ENCODE peak calls at places on chromosome X, in five cellular contexts. One of them, this sample, is unnamed.
A peak's percentile ranks its signal among the peaks of the same experiment; 100 is the strongest.

GRCh38 chrX:42577936-42578335 is 200.0 kb downstream of the PPP1R2C start:
- DNase-seq in HCT116: no peak
- DNase-seq in K562: no peak
- DNase-seq in WTC11: no peak
- DNase-seq in HepG2: no peak
- DNase-seq in this sample: no peak

GRCh38 chrX:134849390-134849789 is 141.4 kb upstream of the SMIM10 start:
- DNase-seq in HepG2: no peak
- DNase-seq in HCT116: no peak
- DNase-seq in WTC11: no peak
- DNase-seq in K562: no peak
- DNase-seq in this sample: no peak

GRCh38 chrX:45400380-45400779 is 199.7 kb upstream of the DIPK2B start:
- DNase-seq in HepG2: no peak
- DNase-seq in HCT116: no peak
- DNase-seq in WTC11: no peak
- DNase-seq in K562: no peak
- DNase-seq in this sample: no peak

GRCh38 chrX:14673764-14674163 is 144.4 kb downstream of the GLRA2 start:
- DNase-seq in K562: no peak
- DNase-seq in WTC11: no peak
- DNase-seq in HCT116: peak; percentile 78
- DNase-seq in HepG2: peak; percentile 39
- DNase-seq in this sample: peak; percentile 21

GRCh38 chrX:135520022-135520552 is 373 bp upstream of the INTS6L start:
- DNase-seq in WTC11: no peak
- DNase-seq in HCT116: no peak
- DNase-seq in K562: no peak
- DNase-seq in HepG2: no peak
- DNase-seq in this sample: no peak

GRCh38 chrX:15769300-15769954 is 20.9 kb upstream of the ZRSR2 start:
- DNase-seq in K562: no peak
- DNase-seq in HCT116: no peak
- DNase-seq in HepG2: no peak
- DNase-seq in WTC11: no peak
- DNase-seq in this sample: no peak

GRCh38 chrX:137354851-137355250 is 211.1 kb upstream of the ZIC3 start:
- DNase-seq in HCT116: no peak
- DNase-seq in WTC11: no peak
- DNase-seq in HepG2: no peak
- DNase-seq in K562: no peak
- DNase-seq in this sample: no peak

GRCh38 chrX:20414781-20415445 is 148.2 kb upstream of the RPS6KA3 start:
- DNase-seq in K562: no peak
- DNase-seq in HCT116: no peak
- DNase-seq in HepG2: no peak
- DNase-seq in WTC11: no peak
- DNase-seq in this sample: no peak

GRCh38 chrX:124414281-124414680 is 67.9 kb downstream of the SH2D1A start:
- DNase-seq in HepG2: no peak
- DNase-seq in HCT116: no peak
- DNase-seq in K562: no peak
- DNase-seq in WTC11: no peak
- DNase-seq in this sample: no peak

GRCh38 chrX:118632862-118633261 is 94.5 kb upstream of the IL13RA1 start:
- DNase-seq in K562: no peak
- DNase-seq in WTC11: no peak
- DNase-seq in HepG2: no peak
- DNase-seq in HCT116: no peak
- DNase-seq in this sample: no peak

GRCh38 chrX:39869846-39870601 is 227.7 kb downstream of the BCOR start:
- DNase-seq in HepG2: no peak
- DNase-seq in K562: peak; percentile 75
- DNase-seq in HCT116: no peak
- DNase-seq in WTC11: no peak
- DNase-seq in this sample: no peak

GRCh38 chrX:34903316-34903715 is 39.3 kb upstream of the FAM47B start:
- DNase-seq in HepG2: no peak
- DNase-seq in WTC11: no peak
- DNase-seq in HCT116: no peak
- DNase-seq in K562: no peak
- DNase-seq in this sample: no peak

GRCh38 chrX:35380808-35381700 is 417.1 kb upstream of the MAGEB16 start:
- DNase-seq in HCT116: no peak
- DNase-seq in WTC11: no peak
- DNase-seq in K562: no peak
- DNase-seq in HepG2: peak; percentile 0
- DNase-seq in this sample: peak; percentile 6

GRCh38 chrX:120653000-120653399 is 23.1 kb upstream of the C1GALT1C1 start:
- DNase-seq in HCT116: no peak
- DNase-seq in HepG2: no peak
- DNase-seq in K562: no peak
- DNase-seq in WTC11: no peak
- DNase-seq in this sample: no peak

GRCh38 chrX:50838820-50839600 is 25.0 kb upstream of the SHROOM4 start:
- DNase-seq in HepG2: no peak
- DNase-seq in K562: no peak
- DNase-seq in HCT116: no peak
- DNase-seq in WTC11: no peak
- DNase-seq in this sample: no peak

GRCh38 chrX:21840199-21840557 is 761 bp downstream of the MBTPS2 start:
- DNase-seq in HepG2: no peak
- DNase-seq in WTC11: no peak
- DNase-seq in K562: no peak
- DNase-seq in HCT116: no peak
- DNase-seq in this sample: no peak

GRCh38 chrX:23937100-23937499 is 29.3 kb downstream of the CXorf58 start:
- DNase-seq in HepG2: no peak
- DNase-seq in HCT116: no peak
- DNase-seq in K562: no peak
- DNase-seq in WTC11: no peak
- DNase-seq in this sample: peak; percentile 34

GRCh38 chrX:23936198-23936597 is 28.4 kb downstream of the CXorf58 start:
- DNase-seq in HepG2: no peak
- DNase-seq in HCT116: no peak
- DNase-seq in K562: no peak
- DNase-seq in WTC11: no peak
- DNase-seq in this sample: no peak

GRCh38 chrX:23938690-23939089 is 30.9 kb downstream of the CXorf58 start:
- DNase-seq in K562: peak; percentile 22
- DNase-seq in HepG2: no peak
- DNase-seq in HCT116: no peak
- DNase-seq in WTC11: no peak
- DNase-seq in this sample: no peak

GRCh38 chrX:23931149-23931604 is 23.4 kb downstream of the CXorf58 start:
- DNase-seq in HCT116: no peak
- DNase-seq in WTC11: no peak
- DNase-seq in K562: no peak
- DNase-seq in HepG2: no peak
- DNase-seq in this sample: no peak

GRCh38 chrX:23935116-23935515 is 27.3 kb downstream of the CXorf58 start:
- DNase-seq in HepG2: no peak
- DNase-seq in K562: no peak
- DNase-seq in HCT116: no peak
- DNase-seq in WTC11: no peak
- DNase-seq in this sample: no peak
- TF ChIP-seq SP1 in HepG2: no peak
- TF ChIP-seq SP1 in K562: no peak
- TF ChIP-seq SP1 in HCT116: no peak
- TF ChIP-seq SP1 in WTC11: no peak
- TF ChIP-seq SP1 in this sample: no peak

GRCh38 chrX:110414679-110415439 is 56.2 kb downstream of the RTL9 start:
- DNase-seq in HepG2: no peak
- DNase-seq in WTC11: no peak
- DNase-seq in HCT116: no peak
- DNase-seq in K562: no peak
- DNase-seq in this sample: no peak
- TF ChIP-seq SP1 in HepG2: no peak
- TF ChIP-seq SP1 in WTC11: no peak
- TF ChIP-seq SP1 in HCT116: no peak
- TF ChIP-seq SP1 in K562: no peak
- TF ChIP-seq SP1 in this sample: no peak

GRCh38 chrX:52426810-52427209 is 58.0 kb downstream of the XAGE2 start:
- DNase-seq in HCT116: no peak
- DNase-seq in HepG2: no peak
- DNase-seq in WTC11: no peak
- DNase-seq in K562: no peak
- DNase-seq in this sample: no peak

GRCh38 chrX:52422884-52423283 is 54.1 kb downstream of the XAGE2 start:
- DNase-seq in HCT116: no peak
- DNase-seq in HepG2: no peak
- DNase-seq in WTC11: no peak
- DNase-seq in K562: no peak
- DNase-seq in this sample: no peak

GRCh38 chrX:52420824-52421443 is 52.1 kb downstream of the XAGE2 start:
- DNase-seq in WTC11: no peak
- DNase-seq in HepG2: no peak
- DNase-seq in K562: no peak
- DNase-seq in HCT116: no peak
- DNase-seq in this sample: no peak

GRCh38 chrX:52425710-52426245 is 57.0 kb downstream of the XAGE2 start:
- DNase-seq in HCT116: no peak
- DNase-seq in HepG2: no peak
- DNase-seq in WTC11: no peak
- DNase-seq in K562: no peak
- DNase-seq in this sample: no peak

DNA sequence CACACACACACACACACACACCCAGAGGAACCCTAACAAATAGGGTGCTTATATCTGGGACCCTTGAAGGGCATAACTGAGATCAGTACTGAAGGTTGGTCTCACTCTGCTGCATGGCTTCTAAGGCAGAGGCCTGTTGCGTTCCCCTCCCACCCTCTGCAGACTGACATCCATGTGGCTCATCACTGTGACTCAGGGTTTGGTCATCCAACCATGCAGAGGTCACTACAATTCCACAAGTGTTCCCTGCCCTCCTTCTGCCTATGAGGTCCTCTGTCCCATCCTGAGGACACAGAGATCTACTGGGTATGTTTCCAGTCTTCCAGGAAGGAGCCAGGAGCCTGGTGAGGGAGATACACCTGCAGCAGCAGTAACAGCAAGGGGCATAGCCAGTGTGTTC is 55.8 kb downstream of the XAGE2 start:
- DNase-seq in HepG2: no peak
- DNase-seq in K562: no peak
- DNase-seq in WTC11: no peak
- DNase-seq in HCT116: no peak
- DNase-seq in this sample: no peak
- TF ChIP-seq SP1 in HepG2: no peak
- TF ChIP-seq SP1 in K562: no peak
- TF ChIP-seq SP1 in WTC11: no peak
- TF ChIP-seq SP1 in HCT116: no peak
- TF ChIP-seq SP1 in this sample: no peak

GRCh38 chrX:7996851-7997250 is 69.6 kb upstream of the PNPLA4 start:
- DNase-seq in K562: no peak
- DNase-seq in HepG2: no peak
- DNase-seq in HCT116: no peak
- DNase-seq in WTC11: no peak
- DNase-seq in this sample: no peak

GRCh38 chrX:7993873-7994272 is 66.7 kb upstream of the PNPLA4 start:
- DNase-seq in WTC11: no peak
- DNase-seq in HepG2: peak; percentile 6
- DNase-seq in K562: no peak
- DNase-seq in HCT116: no peak
- DNase-seq in this sample: no peak

GRCh38 chrX:7996414-7996813 is 69.2 kb upstream of the PNPLA4 start:
- DNase-seq in HCT116: no peak
- DNase-seq in WTC11: peak; percentile 9
- DNase-seq in K562: peak; percentile 10
- DNase-seq in HepG2: peak; percentile 28
- DNase-seq in this sample: peak; percentile 12
- TF ChIP-seq SP1 in HCT116: no peak
- TF ChIP-seq SP1 in WTC11: no peak
- TF ChIP-seq SP1 in K562: no peak
- TF ChIP-seq SP1 in HepG2: no peak
- TF ChIP-seq SP1 in this sample: no peak

DNA sequence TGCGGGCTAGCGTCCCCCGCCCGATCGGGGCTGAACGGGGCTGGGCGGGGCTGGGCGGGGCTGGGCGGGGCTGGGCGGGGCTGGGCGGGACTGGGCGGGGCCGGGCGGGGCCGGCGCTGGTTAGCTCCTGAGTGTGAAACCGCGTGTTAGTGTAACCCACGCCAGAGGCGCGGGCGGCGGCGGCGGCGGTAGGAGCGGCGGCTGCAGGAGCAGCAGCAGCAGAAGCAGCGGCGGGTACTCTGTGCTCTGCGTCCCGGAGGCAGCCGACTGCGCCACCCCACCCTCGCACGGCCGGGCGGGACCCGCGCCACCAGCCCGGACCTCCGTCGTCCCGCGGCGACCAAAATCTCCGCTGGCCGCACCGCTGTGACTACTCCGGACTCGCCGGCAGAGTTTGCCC is 128.1 kb downstream of the LAS1L start:
- DNase-seq in WTC11: peak; percentile 29
- DNase-seq in HCT116: no peak
- DNase-seq in HepG2: no peak
- DNase-seq in K562: no peak
- DNase-seq in this sample: no peak
- TF ChIP-seq SP1 in WTC11: peak; percentile 17
- TF ChIP-seq SP1 in HCT116: no peak
- TF ChIP-seq SP1 in HepG2: no peak
- TF ChIP-seq SP1 in K562: no peak
- TF ChIP-seq SP1 in this sample: no peak

DNA sequence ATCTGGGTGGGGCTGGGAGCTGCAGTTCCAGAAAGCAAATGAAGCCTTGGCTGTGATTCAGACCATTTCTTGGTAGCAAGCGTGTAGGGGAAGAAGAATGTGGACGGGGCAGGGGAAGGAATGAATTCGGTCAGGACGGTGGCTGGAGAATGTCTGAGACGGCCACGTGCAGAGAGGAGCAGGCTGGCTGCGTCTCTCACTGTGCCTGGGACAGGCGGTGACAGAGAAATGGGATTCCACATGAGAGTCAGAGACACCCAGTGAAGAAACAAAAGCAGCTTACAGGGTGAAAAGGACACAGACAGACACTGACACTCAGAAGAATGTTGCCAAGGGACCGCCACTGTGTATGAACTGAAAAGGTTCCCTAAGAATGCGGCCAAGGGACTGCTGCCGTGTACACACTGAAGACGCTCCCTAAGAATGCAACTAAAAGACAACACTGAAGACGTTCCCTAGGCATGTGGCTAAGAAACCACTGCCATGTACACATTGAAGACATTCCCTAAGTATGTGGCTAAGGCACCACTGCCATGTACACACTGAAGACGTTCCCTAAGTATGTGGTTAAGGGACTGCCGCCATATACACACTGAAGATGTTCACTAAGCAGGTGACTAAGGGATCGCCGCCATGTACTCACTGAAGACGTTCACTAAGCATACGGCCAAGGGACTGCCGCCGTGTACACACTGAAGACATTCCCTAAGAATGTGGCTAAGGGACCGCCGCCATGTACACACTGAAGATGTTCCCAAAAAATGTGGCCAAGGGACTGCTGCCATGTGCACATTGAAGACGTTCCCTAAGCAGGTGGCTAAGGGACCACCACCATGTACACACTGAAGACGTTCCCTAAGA is 49.1 kb downstream of the DHRSX start:
- DNase-seq in K562: peak; percentile 45
- DNase-seq in HCT116: peak; percentile 93
- DNase-seq in HepG2: no peak
- DNase-seq in WTC11: peak; percentile 44
- DNase-seq in this sample: no peak
- TF ChIP-seq SP1 in K562: peak; percentile 57
- TF ChIP-seq SP1 in HCT116: no peak
- TF ChIP-seq SP1 in HepG2: no peak
- TF ChIP-seq SP1 in WTC11: no peak
- TF ChIP-seq SP1 in this sample: no peak